ENCODE peak calls at places on chromosomes 2 and 18, in nine cellular contexts. F is A172, P is pancreas, B is AG08396, D is HEK293T, H is HT1080, Y is fibroblast of pulmonary artery, G is heart left ventricle, O is posterior cingulate gyrus. U is an unnamed sample.

GRCh38 chr2:69767034-69767433 is 25.1 kb downstream of the ANXA4 start:
- DNase-seq in P (no peak), D (no peak), O (peak), F (peak), H (peak), G (no peak), B (peak), Y (peak), U (peak)

GRCh38 chr2:127733816-127734537 is 32.7 kb downstream of the SFT2D3 start:
- DNase-seq in P (no peak), D (no peak), F (no peak), H (no peak), Y (peak), B (peak), O (no peak), G (no peak), U (no peak)

GRCh38 chr18:12934454-12935071 is 13.2 kb upstream of the SEH1L start:
- DNase-seq in H (peak), Y (peak), D (peak), B (peak), G (peak), F (peak), P (peak), O (peak), U (peak)

GRCh38 chr2:9984217-9984739 is 32.8 kb downstream of the GRHL1 start:
- DNase-seq in P (no peak), H (peak), Y (peak), O (no peak), D (peak), G (no peak), B (peak), F (peak), U (no peak)

GRCh38 chr18:61893971-61894750 is 1.4 kb upstream of the RNF152 start:
- DNase-seq in Y (peak), F (peak), D (peak), B (peak), H (peak), P (peak), O (peak), G (peak), U (no peak)

GRCh38 chr18:70273021-70273420 is 15.8 kb upstream of the SOCS6 start:
- DNase-seq in P (no peak), F (no peak), B (no peak), D (no peak), O (no peak), H (no peak), Y (no peak), G (no peak), U (no peak)

GRCh38 chr2:144606756-144607498 is 87.0 kb upstream of the ZEB2 start:
- DNase-seq in Y (no peak), G (no peak), D (no peak), P (no peak), H (no peak), F (no peak), B (no peak), O (no peak), U (no peak)

GRCh38 chr2:156430978-156431358 is 5.2 kb upstream of the GPD2 start:
- DNase-seq in D (no peak), F (peak), P (no peak), O (no peak), G (no peak), B (peak), H (peak), Y (peak), U (no peak)

GRCh38 chr18:21053127-21053526 is 58.5 kb downstream of the ROCK1 start:
- DNase-seq in O (no peak), D (no peak), F (peak), Y (peak), B (peak), H (peak), P (no peak), G (no peak), U (peak)